ENCODE peak calls at places on chromosome 15, in five cellular contexts. F is CD8-positive, alpha-beta T cell; W is Panc1; Q is sigmoid colon; Z is HCT116. T is an unnamed sample.

GRCh38 chr15:71792521-71792920 is 17.8 kb upstream of the NR2E3 start:
- DNase-seq in F (no peak), W (no peak), Q (no peak), Z (no peak), T (no peak)

GRCh38 chr15:29835301-29835700 is 13.0 kb upstream of the TJP1 start:
- DNase-seq in F (no peak), W (no peak), Q (no peak), Z (no peak), T (no peak)

GRCh38 chr15:57263520-57263919 is 112.8 kb upstream of the CGNL1 start:
- DNase-seq in F (no peak), W (no peak), Q (no peak), Z (no peak), T (no peak)

GRCh38 chr15:34799825-34800168 is 4.4 kb upstream of the ACTC1 start:
- DNase-seq in F (no peak), W (no peak), Q (no peak), Z (no peak), T (no peak)

GRCh38 chr15:94094310-94094709 is 137.1 kb upstream of the MCTP2 start:
- DNase-seq in F (no peak), W (no peak), Q (no peak), Z (no peak), T (no peak)

GRCh38 chr15:60426870-60427528 is 29.2 kb upstream of the ANXA2 start:
- DNase-seq in F (no peak), W (no peak), Q (no peak), Z (no peak), T (no peak)

GRCh38 chr15:63301088-63301487 is 23.7 kb downstream of the APH1B start:
- DNase-seq in F (no peak), W (no peak), Q (no peak), Z (no peak), T (no peak)

GRCh38 chr15:56356616-56357015 is 8.6 kb upstream of the TEX9 start:
- DNase-seq in F (no peak), W (no peak), Q (no peak), Z (no peak), T (peak)

GRCh38 chr15:31352911-31353811 is 26.5 kb downstream of the KLF13 start:
- DNase-seq in F (peak), W (no peak), Q (peak), Z (no peak), T (peak)

GRCh38 chr15:52682776-52683175 is 3.6 kb upstream of the ATOSA start:
- DNase-seq in F (no peak), W (no peak), Q (no peak), Z (no peak), T (no peak)

GRCh38 chr15:35271371-35272043 is 186.4 kb upstream of the NANOGP8 start:
- DNase-seq in F (no peak), W (peak), Q (no peak), Z (no peak), T (no peak)

GRCh38 chr15:77059761-77060345 is 11.1 kb downstream of the TSPAN3 start:
- DNase-seq in F (no peak), W (no peak), Q (no peak), Z (no peak), T (peak)

GRCh38 chr15:96322401-96323249 is 7.9 kb upstream of the NR2F2 start:
- DNase-seq in F (no peak), W (no peak), Q (peak), Z (no peak), T (no peak)

GRCh38 chr15:96323250-96324162 is 7.0 kb upstream of the NR2F2 start:
- DNase-seq in F (no peak), W (no peak), Q (no peak), Z (no peak), T (no peak)

GRCh38 chr15:96324192-96324895 is 6.2 kb upstream of the NR2F2 start:
- DNase-seq in F (no peak), W (no peak), Q (peak), Z (no peak), T (no peak)

GRCh38 chr15:96321422-96322391 is 8.8 kb upstream of the NR2F2 start:
- DNase-seq in F (no peak), W (no peak), Q (peak), Z (no peak), T (no peak)

DNA sequence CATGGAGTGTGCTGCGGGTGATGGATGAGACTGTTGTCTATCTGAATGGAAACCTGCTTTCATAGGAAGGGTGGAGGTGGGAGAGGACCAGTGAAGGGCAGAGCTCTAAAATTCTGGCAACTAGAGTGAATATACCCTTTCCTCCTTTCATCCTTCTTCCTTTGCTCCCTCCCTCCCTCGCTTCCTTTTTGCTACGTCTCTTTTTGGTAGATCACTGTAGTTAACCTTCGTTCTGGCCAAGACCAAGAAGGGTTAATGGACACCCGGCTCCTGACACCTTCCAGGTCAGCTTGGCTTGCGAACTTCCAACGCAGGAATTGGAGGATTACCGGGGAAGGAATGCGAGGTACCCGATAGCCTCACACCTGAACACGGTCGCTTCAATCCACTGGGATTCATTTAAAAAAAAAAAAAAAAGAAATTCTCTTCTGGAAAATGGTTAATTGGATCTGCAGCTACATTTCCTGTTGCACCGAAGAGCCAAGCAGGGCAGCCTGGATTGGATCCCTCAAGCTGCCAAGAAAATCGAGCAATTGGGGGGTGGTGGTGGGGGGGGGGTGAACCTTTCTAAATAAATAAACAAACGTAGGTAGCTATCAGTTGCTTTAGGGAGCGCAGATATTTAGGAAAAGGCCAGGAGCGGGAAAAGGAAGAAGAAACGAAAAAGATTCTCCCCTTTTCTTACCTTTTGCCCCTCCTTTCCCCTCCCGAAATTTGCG is 9.6 kb upstream of the NR2F2 start:
- DNase-seq in F (no peak), W (no peak), Q (no peak), Z (no peak), T (no peak)
- H3K4me3 ChIP-seq in F (no peak), W (peak), Q (peak), Z (no peak), T (no peak)

GRCh38 chr15:101256756-101257155 is 4.9 kb upstream of the CHSY1 start:
- DNase-seq in F (peak), W (no peak), Q (no peak), Z (no peak), T (no peak)

GRCh38 chr15:101258238-101259144 is 6.6 kb upstream of the CHSY1 start:
- DNase-seq in F (peak), W (peak), Q (peak), Z (peak), T (no peak)

GRCh38 chr15:101254157-101255065 is 2.6 kb upstream of the CHSY1 start:
- DNase-seq in F (no peak), W (no peak), Q (no peak), Z (no peak), T (no peak)

GRCh38 chr15:101255066-101255415 is 3.2 kb upstream of the CHSY1 start:
- DNase-seq in F (no peak), W (no peak), Q (no peak), Z (no peak), T (no peak)

GRCh38 chr15:101255615-101256350 is 3.9 kb upstream of the CHSY1 start:
- DNase-seq in F (no peak), W (no peak), Q (no peak), Z (no peak), T (no peak)
- TF ChIP-seq CTCF in F (no peak), W (no peak), Q (no peak), Z (no peak), T (no peak)

DNA sequence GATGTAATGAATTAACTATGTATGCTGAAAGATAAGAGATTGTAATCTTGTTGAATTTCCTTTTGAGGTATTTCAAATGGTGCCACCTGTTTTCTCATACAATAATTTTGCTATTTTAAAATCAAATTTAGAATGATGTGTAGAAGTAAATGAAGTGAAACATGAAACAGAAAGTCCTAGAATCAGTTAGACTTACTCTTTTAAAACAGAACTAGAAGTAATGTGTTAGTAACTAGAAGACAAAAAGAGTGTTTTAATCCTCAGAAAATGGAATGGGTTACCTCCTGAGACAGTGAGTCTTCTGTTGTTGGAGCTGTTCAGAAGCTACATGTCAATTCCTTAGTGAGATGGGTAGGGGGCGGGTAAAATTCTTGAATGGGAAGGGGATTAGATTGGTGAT is 8.1 kb upstream of the MAP2K5 start:
- DNase-seq in F (no peak), W (no peak), Q (no peak), Z (no peak), T (no peak)
- H3K4me3 ChIP-seq in F (no peak), W (no peak), Q (no peak), Z (no peak), T (no peak)

GRCh38 chr15:41827290-41827879 is 507 bp upstream of the JMJD7 start:
- DNase-seq in F (peak), W (no peak), Q (peak), Z (no peak), T (no peak)
- TF ChIP-seq CTCF in F (no peak), W (no peak), Q (no peak), Z (no peak), T (no peak)

DNA sequence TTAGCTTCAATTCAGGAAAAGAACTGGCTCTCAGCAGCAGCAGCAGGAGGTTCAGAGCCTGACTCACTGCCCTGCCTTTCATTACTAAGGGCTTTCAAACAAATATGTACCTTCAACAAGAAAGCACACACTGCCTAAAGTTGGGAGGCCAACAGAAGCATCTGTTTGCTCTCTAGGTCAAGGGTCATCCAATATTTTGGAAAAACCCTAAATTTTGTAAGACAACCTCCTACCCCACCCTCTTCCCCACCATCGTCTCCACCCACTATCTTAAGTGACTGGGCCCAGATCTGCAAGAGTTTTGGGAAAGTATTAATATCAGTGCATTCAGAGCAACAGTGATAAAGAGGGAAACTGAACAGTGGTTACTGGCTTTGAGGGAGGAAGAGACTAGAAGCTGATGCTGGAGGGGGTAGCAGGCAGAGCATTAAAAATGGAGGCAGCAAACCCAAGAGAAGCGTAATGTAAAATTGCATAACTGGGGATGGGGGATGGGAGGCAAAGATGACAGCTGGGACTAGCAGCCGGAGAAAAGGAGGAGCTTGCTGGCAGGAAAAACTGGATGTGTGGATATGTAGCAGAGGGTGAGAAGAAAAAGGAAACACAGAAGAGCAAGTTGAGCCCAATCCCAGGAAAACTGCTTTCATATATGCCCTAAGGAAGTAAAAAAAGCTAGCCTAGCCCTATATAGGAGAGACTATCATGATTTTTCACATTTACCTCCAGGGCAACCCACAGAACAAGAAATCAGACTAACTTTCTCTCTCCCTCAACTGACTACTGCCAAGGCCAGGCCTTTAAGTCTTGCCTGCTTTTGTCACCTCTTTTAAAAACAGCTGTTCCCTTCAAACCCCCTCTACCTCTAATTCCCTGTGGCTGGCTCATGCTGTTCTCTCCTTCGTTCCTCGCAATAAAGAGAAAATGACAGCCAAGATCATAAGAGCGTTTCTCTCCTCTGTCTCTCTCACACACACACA is 31.5 kb downstream of the NPTN start:
- DNase-seq in F (no peak), W (peak), Q (peak), Z (no peak), T (no peak)
- H3K4me3 ChIP-seq in F (no peak), W (no peak), Q (no peak), Z (no peak), T (no peak)

DNA sequence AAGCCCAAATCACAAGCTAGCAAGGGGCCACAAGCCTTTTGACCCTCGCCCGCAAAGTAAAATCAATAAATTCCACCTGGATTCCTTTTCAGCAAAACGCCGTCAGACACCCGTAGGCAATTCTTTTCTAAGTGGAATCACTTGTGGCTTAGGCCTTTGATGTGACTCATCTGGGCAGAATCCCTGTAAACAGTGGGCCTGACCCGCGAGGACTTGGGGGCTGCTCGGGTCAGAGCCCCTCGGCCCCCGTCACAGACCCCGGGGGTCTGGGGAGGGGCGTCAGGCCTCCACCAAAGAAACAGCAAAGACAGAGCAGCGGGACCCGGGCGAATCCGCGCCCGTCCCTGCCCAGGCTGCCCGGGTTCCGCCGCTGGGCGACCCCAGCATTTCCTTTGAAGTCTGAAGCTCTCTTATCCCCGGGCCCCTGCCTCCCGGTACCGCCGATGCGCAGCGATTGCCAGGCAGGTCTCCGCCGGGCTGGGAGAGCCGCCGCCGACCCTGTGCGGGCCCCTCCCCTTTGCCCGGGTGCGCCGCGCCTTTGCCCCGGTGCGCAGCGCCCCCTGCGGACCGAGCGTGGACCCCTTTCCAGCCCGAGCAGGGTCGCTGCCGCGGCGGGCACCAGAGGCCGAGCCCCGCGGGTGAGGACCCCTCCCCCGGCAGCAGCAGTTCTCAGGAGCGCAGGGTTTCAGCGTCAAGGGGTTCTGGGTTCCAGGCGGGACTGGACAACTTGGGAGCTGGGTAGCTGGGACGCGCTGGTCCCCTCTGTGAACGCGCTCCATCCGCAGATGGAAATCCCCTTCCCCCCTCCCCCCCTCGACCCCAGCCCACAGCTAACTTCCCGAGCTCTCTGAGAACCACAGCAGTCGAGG is 178.3 kb downstream of the UACA start:
- DNase-seq in F (peak), W (peak), Q (no peak), Z (peak), T (no peak)
- TF ChIP-seq CTCF in F (peak), W (peak), Q (no peak), Z (peak), T (no peak)